ENCODE peak calls at places on chromosomes 4 and X, in ten cellular contexts. G is GM12865; R is neural crest cell; Z is BJ; K is choroid plexus epithelial cell; S is cardiac muscle cell; P is mesothelial cell of epicardium; H is CD8-positive, alpha-beta T cell; C is PC-3; J is transverse colon. I is an unnamed sample.

GRCh38 chrX:115898382-115899001 is 272.1 kb upstream of the AGTR2 start:
- DNase-seq in P (no peak), J (peak; percentile 89), G (peak; percentile 21), H (peak; percentile 70), K (peak; percentile 1), R (no peak), Z (no peak), S (no peak), C (peak; percentile 46), I (peak; percentile 59)

GRCh38 chrX:120638619-120639018 is 8.8 kb upstream of the C1GALT1C1 start:
- DNase-seq in S (no peak), G (no peak), K (no peak), J (no peak), P (no peak), H (no peak), R (no peak), Z (no peak), C (no peak), I (no peak)

GRCh38 chr4:78650106-78651021 is 98.8 kb downstream of the ANXA3 start:
- DNase-seq in P (no peak), G (no peak), Z (peak; percentile 67), C (peak; percentile 89), S (peak; percentile 86), H (no peak), J (no peak), K (peak; percentile 93), R (no peak), I (no peak)

GRCh38 chrX:38561951-38562719 is 793 bp downstream of the TSPAN7 start:
- DNase-seq in H (no peak), C (no peak), Z (no peak), G (no peak), R (peak; percentile 14), K (no peak), P (peak; percentile 23), S (no peak), J (peak; percentile 22), I (no peak)

GRCh38 chr4:81845273-81845672 is 373.6 kb upstream of the RASGEF1B start:
- DNase-seq in R (no peak), H (no peak), Z (no peak), G (no peak), K (peak; percentile 0), J (no peak), S (peak; percentile 31), C (no peak), P (no peak), I (no peak)

GRCh38 chr4:78721739-78722138 is 54.4 kb upstream of the BMP2K start:
- DNase-seq in H (no peak), Z (no peak), G (no peak), S (no peak), J (no peak), C (no peak), R (no peak), K (no peak), P (no peak), I (no peak)

GRCh38 chrX:22310779-22311178 is 38.1 kb downstream of the CBLL2 start:
- DNase-seq in P (no peak), J (no peak), R (no peak), K (peak; percentile 62), Z (no peak), G (no peak), S (peak; percentile 61), H (no peak), C (no peak), I (no peak)

GRCh38 chr4:11002961-11003360 is 318.4 kb upstream of the CLNK start:
- DNase-seq in H (no peak), R (no peak), J (no peak), G (no peak), K (no peak), S (no peak), C (no peak), Z (no peak), P (no peak), I (no peak)

GRCh38 chr4:123244233-123244632 is 152.4 kb upstream of the SPRY1 start:
- DNase-seq in R (no peak), K (peak; percentile 63), P (no peak), G (peak; percentile 3), S (peak; percentile 41), J (peak; percentile 20), C (no peak), Z (no peak), H (no peak), I (no peak)

GRCh38 chr4:71120831-71121524 is 127.5 kb downstream of the DCK start:
- DNase-seq in H (no peak), P (no peak), S (no peak), K (no peak), R (no peak), C (no peak), Z (no peak), G (no peak), J (no peak), I (no peak)

GRCh38 chr4:148453833-148454232 is 11.6 kb upstream of the NR3C2 start:
- DNase-seq in J (no peak), Z (no peak), P (no peak), G (no peak), S (no peak), K (no peak), R (no peak), H (no peak), C (no peak), I (no peak)

GRCh38 chr4:151359576-151359975 is 34.2 kb upstream of the SH3D19 start:
- DNase-seq in P (no peak), S (no peak), Z (no peak), K (no peak), R (no peak), G (no peak), C (peak; percentile 3), J (peak; percentile 80), H (no peak), I (no peak)

GRCh38 chr4:39502034-39502658 is 25.1 kb downstream of the UGDH start:
- DNase-seq in J (no peak), R (no peak), K (peak; percentile 78), P (no peak), G (no peak), S (peak; percentile 27), Z (peak; percentile 63), C (peak; percentile 49), H (no peak), I (no peak)

GRCh38 chr4:40606239-40606767 is 23.4 kb downstream of the RBM47 start:
- DNase-seq in H (no peak), K (no peak), G (no peak), C (no peak), J (no peak), R (no peak), Z (no peak), P (no peak), S (no peak), I (no peak)
- TF ChIP-seq CTCF in H (no peak), K (no peak), G (no peak), C (no peak), J (no peak), R (no peak), Z (no peak), P (no peak), S (no peak), I (no peak)

GRCh38 chrX:66051989-66052388 is 12.1 kb upstream of the VSIG4 start:
- DNase-seq in P (no peak), K (no peak), H (no peak), S (no peak), J (no peak), R (no peak), G (no peak), Z (no peak), C (no peak), I (no peak)
- TF ChIP-seq CTCF in P (no peak), K (no peak), H (no peak), S (no peak), J (no peak), R (no peak), G (no peak), Z (no peak), C (no peak), I (no peak)

GRCh38 chrX:72294497-72294896 is 11.2 kb downstream of the CITED1 start:
- DNase-seq in K (no peak), H (no peak), S (no peak), Z (no peak), G (no peak), P (no peak), J (no peak), C (no peak), R (no peak), I (no peak)
- TF ChIP-seq CTCF in K (no peak), H (no peak), S (no peak), Z (no peak), G (no peak), P (peak; percentile 69), J (no peak), C (no peak), R (peak; percentile 54), I (no peak)

DNA sequence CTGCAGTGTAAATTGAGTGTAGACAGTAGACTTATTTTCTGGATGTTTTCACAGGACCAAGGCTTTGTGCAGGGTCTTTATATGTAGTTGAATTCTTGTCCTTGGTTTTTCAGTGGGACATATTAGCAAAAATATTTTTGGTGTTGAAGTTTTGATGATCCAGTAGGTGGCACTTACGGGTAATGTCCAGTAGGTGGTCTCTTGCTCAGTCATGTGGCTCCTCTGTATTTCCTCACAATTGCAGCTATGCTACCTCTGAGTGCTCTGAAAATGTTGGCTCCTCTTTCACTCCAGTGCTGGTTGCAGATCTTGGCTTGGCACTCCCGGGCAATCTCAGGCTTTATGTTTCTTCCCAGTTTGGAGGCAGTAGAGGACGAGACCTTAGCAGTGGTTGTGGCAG is 419.8 kb upstream of the AMOT start:
- DNase-seq in J (no peak), Z (no peak), K (no peak), S (peak; percentile 3), P (no peak), H (no peak), C (no peak), R (no peak), G (peak; percentile 0), I (no peak)
- TF ChIP-seq CTCF in J (no peak), Z (no peak), K (no peak), S (no peak), P (peak; percentile 37), H (no peak), C (no peak), R (peak; percentile 47), G (peak; percentile 14), I (no peak)

DNA sequence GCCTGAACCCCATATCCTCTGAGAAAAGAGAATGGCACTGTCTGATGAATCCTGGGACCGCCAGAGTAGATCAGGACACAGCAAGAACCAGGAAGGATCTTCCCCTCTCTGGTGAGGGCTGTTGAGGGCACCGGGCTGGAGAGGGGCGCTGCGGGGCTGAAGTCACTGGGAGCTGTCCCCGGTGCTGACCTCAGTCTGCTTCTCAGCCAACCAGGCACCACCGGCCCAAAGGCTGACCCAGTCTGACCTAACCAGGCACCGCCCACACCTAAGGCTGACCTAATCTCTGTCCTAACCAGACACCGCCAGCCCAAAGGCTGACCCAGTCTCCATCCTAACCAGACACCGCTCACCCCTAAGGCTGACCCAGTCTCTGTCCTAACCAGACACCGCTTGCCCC is 82.8 kb downstream of the CPZ start:
- DNase-seq in J (no peak), H (no peak), G (no peak), S (peak; percentile 19), C (peak; percentile 12), Z (no peak), P (no peak), K (peak; percentile 4), R (peak; percentile 58), I (no peak)
- TF ChIP-seq CTCF in J (no peak), H (no peak), G (no peak), S (no peak), C (no peak), Z (no peak), P (no peak), K (no peak), R (no peak), I (no peak)

GRCh38 chr4:185317880-185318279 is 77.8 kb downstream of the LRP2BP start:
- DNase-seq in G (no peak), K (no peak), C (no peak), Z (no peak), S (no peak), H (no peak), P (no peak), J (no peak), R (no peak), I (no peak)
- TF ChIP-seq CTCF in G (no peak), K (no peak), C (no peak), Z (no peak), S (no peak), H (no peak), P (no peak), J (no peak), R (no peak), I (no peak)

I was measured in GM13977.